ENCODE peak calls at places on chromosomes 2 and 18, in seven cellular contexts. One of them, this sample, is unnamed.

GRCh38 chr2:100554788-100555407 is 7.9 kb upstream of the PDCL3 start:
- DNase-seq in HCT116: no peak
- DNase-seq in IMR-90: no peak
- DNase-seq in K562: no peak
- DNase-seq in H1: no peak
- DNase-seq in GM12878: no peak
- DNase-seq in HepG2: no peak
- DNase-seq in this sample: no peak

GRCh38 chr18:11147962-11148654 is 1.3 kb downstream of the PIEZO2 start:
- DNase-seq in HCT116: no peak
- DNase-seq in IMR-90: no peak
- DNase-seq in K562: no peak
- DNase-seq in H1: no peak
- DNase-seq in GM12878: no peak
- DNase-seq in HepG2: no peak
- DNase-seq in this sample: no peak

GRCh38 chr2:119431155-119431975 is at the start of gene TMEM37:
- DNase-seq in HCT116: peak
- DNase-seq in IMR-90: peak
- DNase-seq in K562: peak
- DNase-seq in H1: peak
- DNase-seq in GM12878: peak
- DNase-seq in HepG2: peak
- DNase-seq in this sample: peak

GRCh38 chr2:26584656-26585055 is 56.5 kb downstream of the CIB4 start:
- DNase-seq in HCT116: no peak
- DNase-seq in IMR-90: no peak
- DNase-seq in K562: no peak
- DNase-seq in H1: no peak
- DNase-seq in GM12878: no peak
- DNase-seq in HepG2: no peak
- DNase-seq in this sample: no peak

GRCh38 chr2:118232391-118233255 is 144.4 kb downstream of the INSIG2 start:
- DNase-seq in HCT116: no peak
- DNase-seq in IMR-90: no peak
- DNase-seq in K562: no peak
- DNase-seq in H1: no peak
- DNase-seq in GM12878: no peak
- DNase-seq in HepG2: no peak
- DNase-seq in this sample: no peak

GRCh38 chr18:33355756-33356155 is 84.8 kb downstream of the CCDC178 start:
- DNase-seq in HCT116: no peak
- DNase-seq in IMR-90: no peak
- DNase-seq in K562: no peak
- DNase-seq in H1: no peak
- DNase-seq in GM12878: no peak
- DNase-seq in HepG2: no peak
- DNase-seq in this sample: no peak

GRCh38 chr2:234251326-234252271 is 201.1 kb downstream of the SPP2 start:
- DNase-seq in HCT116: no peak
- DNase-seq in IMR-90: peak
- DNase-seq in K562: no peak
- DNase-seq in H1: no peak
- DNase-seq in GM12878: no peak
- DNase-seq in HepG2: peak
- DNase-seq in this sample: peak

GRCh38 chr2:237538001-237538720 is 28.2 kb upstream of the PRLH start:
- DNase-seq in HCT116: no peak
- DNase-seq in IMR-90: no peak
- DNase-seq in K562: no peak
- DNase-seq in H1: no peak
- DNase-seq in GM12878: no peak
- DNase-seq in HepG2: no peak
- DNase-seq in this sample: no peak

GRCh38 chr2:71212336-71212735 is 14.6 kb downstream of the PAIP2B start:
- DNase-seq in HCT116: no peak
- DNase-seq in IMR-90: no peak
- DNase-seq in K562: no peak
- DNase-seq in H1: no peak
- DNase-seq in GM12878: no peak
- DNase-seq in HepG2: no peak
- DNase-seq in this sample: no peak

GRCh38 chr2:97660775-97661417 is 2.9 kb downstream of the ACTR1B start:
- DNase-seq in HCT116: no peak
- DNase-seq in IMR-90: peak
- DNase-seq in K562: peak
- DNase-seq in H1: no peak
- DNase-seq in GM12878: no peak
- DNase-seq in HepG2: no peak
- DNase-seq in this sample: no peak

GRCh38 chr2:191441761-191442160 is 196.6 kb downstream of the MYO1B start:
- DNase-seq in HCT116: no peak
- DNase-seq in IMR-90: peak
- DNase-seq in K562: no peak
- DNase-seq in H1: no peak
- DNase-seq in GM12878: no peak
- DNase-seq in HepG2: no peak
- DNase-seq in this sample: no peak

GRCh38 chr18:68991281-68991680 is 193.4 kb downstream of the CCDC102B start:
- DNase-seq in HCT116: no peak
- DNase-seq in IMR-90: peak
- DNase-seq in K562: no peak
- DNase-seq in H1: no peak
- DNase-seq in GM12878: no peak
- DNase-seq in HepG2: no peak
- DNase-seq in this sample: no peak

GRCh38 chr2:241982711-241983570 is 113.4 kb downstream of the RTP5 start:
- DNase-seq in HCT116: no peak
- DNase-seq in IMR-90: no peak
- DNase-seq in K562: no peak
- DNase-seq in H1: no peak
- DNase-seq in GM12878: no peak
- DNase-seq in HepG2: no peak
- DNase-seq in this sample: no peak

GRCh38 chr2:69310267-69310666 is 76.8 kb downstream of the GFPT1 start:
- DNase-seq in HCT116: no peak
- DNase-seq in IMR-90: no peak
- DNase-seq in K562: no peak
- DNase-seq in H1: no peak
- DNase-seq in GM12878: no peak
- DNase-seq in HepG2: no peak
- DNase-seq in this sample: no peak

GRCh38 chr18:55647331-55647730 is 59.3 kb upstream of the TCF4 start:
- DNase-seq in HCT116: no peak
- DNase-seq in IMR-90: no peak
- DNase-seq in K562: no peak
- DNase-seq in H1: no peak
- DNase-seq in GM12878: no peak
- DNase-seq in HepG2: no peak
- DNase-seq in this sample: no peak

GRCh38 chr2:121605820-121606733 is 43.2 kb downstream of the CLASP1 start:
- DNase-seq in HCT116: no peak
- DNase-seq in IMR-90: peak
- DNase-seq in K562: no peak
- DNase-seq in H1: no peak
- DNase-seq in GM12878: no peak
- DNase-seq in HepG2: no peak
- DNase-seq in this sample: no peak

GRCh38 chr2:46257476-46257875 is 39.7 kb upstream of the EPAS1 start:
- DNase-seq in HCT116: no peak
- DNase-seq in IMR-90: peak
- DNase-seq in K562: no peak
- DNase-seq in H1: no peak
- DNase-seq in GM12878: no peak
- DNase-seq in HepG2: no peak
- DNase-seq in this sample: no peak

GRCh38 chr2:74255660-74256228 is 57.3 kb downstream of the MTHFD2 start:
- DNase-seq in HCT116: no peak
- DNase-seq in IMR-90: no peak
- DNase-seq in K562: no peak
- DNase-seq in H1: no peak
- DNase-seq in GM12878: no peak
- DNase-seq in HepG2: no peak
- DNase-seq in this sample: no peak

GRCh38 chr2:219282943-219283581 is 3.9 kb downstream of the DNAJB2 start:
- DNase-seq in HCT116: no peak
- DNase-seq in IMR-90: no peak
- DNase-seq in K562: no peak
- DNase-seq in H1: no peak
- DNase-seq in GM12878: no peak
- DNase-seq in HepG2: no peak
- DNase-seq in this sample: no peak

GRCh38 chr2:191926671-191927070 is 79.8 kb upstream of the CAVIN2 start:
- DNase-seq in HCT116: no peak
- DNase-seq in IMR-90: no peak
- DNase-seq in K562: no peak
- DNase-seq in H1: no peak
- DNase-seq in GM12878: peak
- DNase-seq in HepG2: no peak
- DNase-seq in this sample: no peak

GRCh38 chr2:47631840-47632398 is 151.0 kb upstream of the MSH6 start:
- DNase-seq in HCT116: peak
- DNase-seq in IMR-90: peak
- DNase-seq in K562: no peak
- DNase-seq in H1: no peak
- DNase-seq in GM12878: no peak
- DNase-seq in HepG2: no peak
- DNase-seq in this sample: peak

GRCh38 chr2:155368934-155369333 is 670.4 kb downstream of the KCNJ3 start:
- DNase-seq in HCT116: peak
- DNase-seq in IMR-90: peak
- DNase-seq in K562: no peak
- DNase-seq in H1: no peak
- DNase-seq in GM12878: no peak
- DNase-seq in HepG2: peak
- DNase-seq in this sample: no peak

GRCh38 chr2:66700181-66700686 is 265.3 kb downstream of the MEIS1 start:
- DNase-seq in HCT116: no peak
- DNase-seq in IMR-90: no peak
- DNase-seq in K562: no peak
- DNase-seq in H1: no peak
- DNase-seq in GM12878: no peak
- DNase-seq in HepG2: no peak
- DNase-seq in this sample: no peak

DNA sequence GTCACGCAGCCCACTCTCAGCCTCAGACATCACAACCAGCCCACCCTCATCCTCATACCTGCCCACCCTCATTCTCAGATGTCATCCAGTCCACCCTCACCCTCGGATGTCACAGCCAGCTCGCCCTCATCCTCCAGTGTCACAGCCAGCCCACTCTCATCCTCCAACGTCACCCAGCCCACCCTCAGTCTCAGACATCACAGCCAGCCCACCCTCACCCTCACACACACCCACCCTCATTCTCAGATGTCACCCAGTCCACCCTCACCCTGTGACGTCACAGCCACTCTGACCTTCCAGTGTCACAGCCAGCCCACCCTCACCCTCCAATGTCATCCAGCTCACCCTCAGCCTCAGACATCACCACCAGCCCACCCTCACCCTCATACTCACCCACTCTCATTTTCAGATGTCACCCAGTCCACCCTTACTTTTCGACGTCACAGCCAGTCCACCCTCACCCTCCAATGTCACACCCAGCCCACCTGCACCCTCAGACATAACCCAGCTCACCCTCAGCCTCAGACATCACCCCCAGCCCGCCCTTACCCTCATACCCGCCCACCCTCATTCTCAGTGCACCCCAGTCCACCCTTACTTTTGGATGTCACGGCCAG is 100.3 kb downstream of the LOXHD1 start:
- DNase-seq in HCT116: no peak
- DNase-seq in IMR-90: no peak
- DNase-seq in K562: no peak
- DNase-seq in H1: no peak
- DNase-seq in GM12878: no peak
- DNase-seq in HepG2: no peak
- DNase-seq in this sample: no peak
- TF ChIP-seq POLR2A in HCT116: no peak
- TF ChIP-seq POLR2A in IMR-90: no peak
- TF ChIP-seq POLR2A in K562: no peak
- TF ChIP-seq POLR2A in H1: no peak
- TF ChIP-seq POLR2A in GM12878: no peak
- TF ChIP-seq POLR2A in HepG2: no peak
- TF ChIP-seq POLR2A in this sample: no peak

GRCh38 chr18:12334280-12335262 is 26.5 kb downstream of the TUBB6 start:
- DNase-seq in HCT116: no peak
- DNase-seq in IMR-90: no peak
- DNase-seq in K562: no peak
- DNase-seq in H1: no peak
- DNase-seq in GM12878: no peak
- DNase-seq in HepG2: no peak
- DNase-seq in this sample: no peak
- TF ChIP-seq CEBPB in HCT116: no peak
- TF ChIP-seq CEBPB in IMR-90: no peak
- TF ChIP-seq CEBPB in K562: no peak
- TF ChIP-seq CEBPB in H1: peak
- TF ChIP-seq CEBPB in GM12878: no peak
- TF ChIP-seq CEBPB in HepG2: no peak
- TF ChIP-seq CEBPB in this sample: no peak

GRCh38 chr2:64021578-64021977 is 2.4 kb upstream of the VPS54 start:
- DNase-seq in HCT116: no peak
- DNase-seq in IMR-90: peak
- DNase-seq in K562: no peak
- DNase-seq in H1: no peak
- DNase-seq in GM12878: no peak
- DNase-seq in HepG2: peak
- DNase-seq in this sample: no peak

GRCh38 chr2:64017811-64018714 is 1.2 kb downstream of the VPS54 start:
- DNase-seq in HCT116: no peak
- DNase-seq in IMR-90: peak
- DNase-seq in K562: no peak
- DNase-seq in H1: no peak
- DNase-seq in GM12878: no peak
- DNase-seq in HepG2: no peak
- DNase-seq in this sample: no peak

GRCh38 chr2:64018715-64019082 is 529 bp downstream of the VPS54 start:
- DNase-seq in HCT116: no peak
- DNase-seq in IMR-90: no peak
- DNase-seq in K562: peak
- DNase-seq in H1: no peak
- DNase-seq in GM12878: no peak
- DNase-seq in HepG2: no peak
- DNase-seq in this sample: no peak

GRCh38 chr2:64019975-64020281 is 700 bp upstream of the VPS54 start:
- DNase-seq in HCT116: no peak
- DNase-seq in IMR-90: no peak
- DNase-seq in K562: no peak
- DNase-seq in H1: no peak
- DNase-seq in GM12878: no peak
- DNase-seq in HepG2: no peak
- DNase-seq in this sample: no peak

GRCh38 chr2:64019083-64019974 is at the start of gene VPS54:
- DNase-seq in HCT116: peak
- DNase-seq in IMR-90: peak
- DNase-seq in K562: peak
- DNase-seq in H1: no peak
- DNase-seq in GM12878: no peak
- DNase-seq in HepG2: peak
- DNase-seq in this sample: peak
- TF ChIP-seq POLR2A in HCT116: peak
- TF ChIP-seq POLR2A in IMR-90: peak
- TF ChIP-seq POLR2A in K562: peak
- TF ChIP-seq POLR2A in H1: peak
- TF ChIP-seq POLR2A in GM12878: peak
- TF ChIP-seq POLR2A in HepG2: peak
- TF ChIP-seq POLR2A in this sample: peak

GRCh38 chr2:25251032-25251460 is 82.7 kb upstream of the POMC start:
- DNase-seq in HCT116: no peak
- DNase-seq in IMR-90: no peak
- DNase-seq in K562: peak
- DNase-seq in H1: no peak
- DNase-seq in GM12878: no peak
- DNase-seq in HepG2: no peak
- DNase-seq in this sample: no peak
- TF ChIP-seq CEBPB in HCT116: no peak
- TF ChIP-seq CEBPB in IMR-90: no peak
- TF ChIP-seq CEBPB in K562: no peak
- TF ChIP-seq CEBPB in H1: no peak
- TF ChIP-seq CEBPB in GM12878: no peak
- TF ChIP-seq CEBPB in HepG2: no peak
- TF ChIP-seq CEBPB in this sample: no peak

This sample was measured in A549.